ENCODE peak calls at places on chromosomes 6 and 20, in five cellular contexts. A is fibroblast of mammary gland; O is activated T-cell treated with anti-CD3 and anti-CD28 coated beads for 4 hours; L is astrocyte of the cerebellum; Y is stimulated activated naive CD4-positive, alpha-beta T cell. J is an unnamed sample.

GRCh38 chr20:46364670-46365482 is 41.5 kb downstream of the ELMO2 start:
- DNase-seq in A (peak; percentile 33), O (no peak), L (no peak), Y (no peak), J (no peak)

GRCh38 chr6:115798229-115798628 is 262.5 kb downstream of the FRK start:
- DNase-seq in A (no peak), O (no peak), L (no peak), Y (no peak), J (no peak)

GRCh38 chr6:10434235-10434634 is 19.4 kb upstream of the TFAP2A start:
- DNase-seq in A (no peak), O (no peak), L (no peak), Y (no peak), J (no peak)

GRCh38 chr6:77688641-77689040 is 35.8 kb downstream of the MEI4 start:
- DNase-seq in A (no peak), O (no peak), L (no peak), Y (no peak), J (no peak)

GRCh38 chr6:79584332-79584731 is 46.8 kb upstream of the SH3BGRL2 start:
- DNase-seq in A (no peak), O (no peak), L (no peak), Y (no peak), J (no peak)

GRCh38 chr6:12017263-12017662 is 5.2 kb downstream of the HIVEP1 start:
- DNase-seq in A (no peak), O (no peak), L (no peak), Y (peak; percentile 10), J (no peak)

GRCh38 chr6:50198245-50198644 is 148.5 kb upstream of the DEFB112 start:
- DNase-seq in A (no peak), O (no peak), L (no peak), Y (no peak), J (no peak)

GRCh38 chr20:330233-331149 is 5.1 kb downstream of the SOX12 start:
- DNase-seq in A (peak; percentile 83), O (peak; percentile 47), L (no peak), Y (peak; percentile 38), J (peak; percentile 61)

GRCh38 chr6:30508890-30509736 is 19.8 kb downstream of the HLA-E start:
- DNase-seq in A (no peak), O (no peak), L (no peak), Y (no peak), J (no peak)

GRCh38 chr6:43128926-43129325 is 42.1 kb upstream of the SRF start:
- DNase-seq in A (no peak), O (no peak), L (no peak), Y (no peak), J (no peak)

GRCh38 chr6:109490708-109491107 is 7.7 kb upstream of the ZBTB24 start:
- DNase-seq in A (no peak), O (no peak), L (no peak), Y (no peak), J (no peak)

J was measured in activated CD4-positive, alpha-beta T cell treated with anti-CD3 and anti-CD28 coated beads for 4 hours.